ENCODE peak calls at places on chromosomes 11 and 22, in six cellular contexts. X is adrenal gland; S is colonic mucosa; E is naive thymus-derived CD4-positive, alpha-beta T cell; B is neural progenitor cell; J is lower lobe of right lung. P is an unnamed sample.

GRCh38 chr11:48080301-48080861 is 100.0 kb downstream of the PTPRJ start:
- DNase-seq in X (no peak), S (no peak), E (no peak), B (no peak), J (no peak), P (no peak)

GRCh38 chr22:28951969-28952521 is 68.7 kb downstream of the ZNRF3 start:
- DNase-seq in X (no peak), S (no peak), E (no peak), B (peak), J (no peak), P (peak)

GRCh38 chr22:34696557-34696956 is 369.4 kb upstream of the ISX start:
- DNase-seq in X (no peak), S (no peak), E (no peak), B (peak), J (no peak), P (no peak)

GRCh38 chr22:42623301-42623751 is 8.6 kb upstream of the POLDIP3 start:
- DNase-seq in X (no peak), S (peak), E (no peak), B (no peak), J (no peak), P (no peak)

GRCh38 chr22:39710380-39711117 is 140.0 kb downstream of the CACNA1I start:
- DNase-seq in X (peak), S (no peak), E (no peak), B (no peak), J (no peak), P (no peak)

GRCh38 chr11:29352273-29352672 is 664.6 kb downstream of the KCNA4 start:
- DNase-seq in X (no peak), S (no peak), E (no peak), B (peak), J (no peak), P (no peak)

GRCh38 chr22:48705159-48705916 is 1122.3 kb downstream of the BRD1 start:
- DNase-seq in X (no peak), S (no peak), E (no peak), B (peak), J (peak), P (no peak)

GRCh38 chr22:37442537-37442936 is 15.3 kb upstream of the ELFN2 start:
- DNase-seq in X (no peak), S (no peak), E (no peak), B (no peak), J (no peak), P (no peak)

GRCh38 chr22:27454807-27455450 is 346.6 kb downstream of the MN1 start:
- DNase-seq in X (no peak), S (no peak), E (no peak), B (no peak), J (no peak), P (no peak)

GRCh38 chr11:68214173-68215086 is 1.3 kb upstream of the KMT5B start:
- DNase-seq in X (peak), S (peak), E (no peak), B (peak), J (no peak), P (peak)

GRCh38 chr11:133041165-133041564 is 491.1 kb downstream of the OPCML start:
- DNase-seq in X (no peak), S (no peak), E (no peak), B (no peak), J (no peak), P (no peak)

GRCh38 chr22:37784829-37785495 is 22.8 kb upstream of the GCAT start:
- DNase-seq in X (no peak), S (peak), E (no peak), B (no peak), J (peak), P (peak)

GRCh38 chr22:32622004-32622761 is 147.6 kb downstream of the FBXO7 start:
- DNase-seq in X (peak), S (peak), E (no peak), B (peak), J (no peak), P (no peak)

GRCh38 chr11:68959465-68960298 is 21.1 kb downstream of the MRGPRD start:
- DNase-seq in X (no peak), S (no peak), E (no peak), B (no peak), J (peak), P (peak)

GRCh38 chr22:35749808-35750207 is 32.1 kb downstream of the APOL5 start:
- DNase-seq in X (no peak), S (no peak), E (no peak), B (no peak), J (no peak), P (no peak)

GRCh38 chr11:14058061-14058460 is 95.5 kb downstream of the SPON1 start:
- DNase-seq in X (no peak), S (no peak), E (no peak), B (no peak), J (no peak), P (no peak)

GRCh38 chr11:94010136-94010535 is 11.0 kb upstream of the HEPHL1 start:
- DNase-seq in X (no peak), S (no peak), E (no peak), B (no peak), J (no peak), P (no peak)

GRCh38 chr11:32198053-32198452 is 107.2 kb downstream of the RCN1 start:
- DNase-seq in X (no peak), S (no peak), E (no peak), B (peak), J (no peak), P (no peak)

GRCh38 chr11:77107950-77108349 is 5.3 kb downstream of the OMP start:
- DNase-seq in X (peak), S (peak), E (no peak), B (no peak), J (no peak), P (no peak)

GRCh38 chr11:720642-721346 is 14.8 kb downstream of the EPS8L2 start:
- DNase-seq in X (no peak), S (peak), E (peak), B (peak), J (no peak), P (peak)

GRCh38 chr11:118921929-118922744 is 3.6 kb downstream of the BCL9L start:
- DNase-seq in X (peak), S (peak), E (no peak), B (peak), J (peak), P (peak)

GRCh38 chr11:105507496-105508254 is 102.2 kb upstream of the GRIA4 start:
- DNase-seq in X (no peak), S (no peak), E (no peak), B (no peak), J (no peak), P (no peak)

GRCh38 chr11:68002943-68003845 is 703 bp downstream of the UNC93B1 start:
- DNase-seq in X (peak), S (peak), E (peak), B (peak), J (peak), P (no peak)

GRCh38 chr11:47593934-47594855 is at the start of gene C1QTNF4:
- DNase-seq in X (no peak), S (no peak), E (no peak), B (peak), J (no peak), P (peak)

GRCh38 chr11:112174789-112175595 is at the start of gene BCO2:
- DNase-seq in X (peak), S (peak), E (no peak), B (peak), J (peak), P (peak)

GRCh38 chr11:57277845-57278720 is 41.0 kb upstream of the APLNR start:
- DNase-seq in X (peak), S (peak), E (no peak), B (peak), J (peak), P (peak)

GRCh38 chr22:47295982-47296381 is 533.5 kb downstream of the TBC1D22A start:
- DNase-seq in X (peak), S (no peak), E (no peak), B (no peak), J (no peak), P (no peak)

GRCh38 chr11:69002743-69003231 is 10.3 kb downstream of the MRGPRF start:
- DNase-seq in X (no peak), S (peak), E (no peak), B (no peak), J (peak), P (no peak)

GRCh38 chr11:61054927-61055562 is 47.2 kb upstream of the CD5 start:
- DNase-seq in X (no peak), S (no peak), E (no peak), B (no peak), J (no peak), P (no peak)

GRCh38 chr11:123354371-123354770 is 75.7 kb upstream of the GRAMD1B start:
- DNase-seq in X (no peak), S (no peak), E (no peak), B (no peak), J (no peak), P (no peak)

GRCh38 chr11:119726150-119726553 is 2.8 kb downstream of the NECTIN1 start:
- DNase-seq in X (no peak), S (no peak), E (no peak), B (peak), J (no peak), P (no peak)

GRCh38 chr11:1478011-1478410 is 8.6 kb downstream of the MOB2 start:
- DNase-seq in X (no peak), S (no peak), E (no peak), B (no peak), J (peak), P (no peak)

GRCh38 chr22:22168190-22168940 is 76.2 kb upstream of the VPREB1 start:
- DNase-seq in X (no peak), S (no peak), E (peak), B (peak), J (no peak), P (no peak)

GRCh38 chr11:2687223-2687530 is 12.6 kb downstream of the KCNQ1OT1 start:
- DNase-seq in X (peak), S (no peak), E (no peak), B (no peak), J (no peak), P (no peak)

GRCh38 chr11:6531267-6531752 is 34.2 kb downstream of the DNHD1 start:
- DNase-seq in X (peak), S (no peak), E (peak), B (peak), J (no peak), P (peak)

GRCh38 chr22:41482319-41482935 is 13.5 kb downstream of the ACO2 start:
- DNase-seq in X (no peak), S (no peak), E (no peak), B (no peak), J (no peak), P (no peak)

GRCh38 chr11:90476442-90477007 is 253.7 kb upstream of the CHORDC1 start:
- DNase-seq in X (peak), S (no peak), E (no peak), B (peak), J (no peak), P (peak)

GRCh38 chr11:9231848-9232177 is 33.3 kb downstream of the DENND5A start:
- DNase-seq in X (no peak), S (no peak), E (peak), B (no peak), J (no peak), P (no peak)

DNA sequence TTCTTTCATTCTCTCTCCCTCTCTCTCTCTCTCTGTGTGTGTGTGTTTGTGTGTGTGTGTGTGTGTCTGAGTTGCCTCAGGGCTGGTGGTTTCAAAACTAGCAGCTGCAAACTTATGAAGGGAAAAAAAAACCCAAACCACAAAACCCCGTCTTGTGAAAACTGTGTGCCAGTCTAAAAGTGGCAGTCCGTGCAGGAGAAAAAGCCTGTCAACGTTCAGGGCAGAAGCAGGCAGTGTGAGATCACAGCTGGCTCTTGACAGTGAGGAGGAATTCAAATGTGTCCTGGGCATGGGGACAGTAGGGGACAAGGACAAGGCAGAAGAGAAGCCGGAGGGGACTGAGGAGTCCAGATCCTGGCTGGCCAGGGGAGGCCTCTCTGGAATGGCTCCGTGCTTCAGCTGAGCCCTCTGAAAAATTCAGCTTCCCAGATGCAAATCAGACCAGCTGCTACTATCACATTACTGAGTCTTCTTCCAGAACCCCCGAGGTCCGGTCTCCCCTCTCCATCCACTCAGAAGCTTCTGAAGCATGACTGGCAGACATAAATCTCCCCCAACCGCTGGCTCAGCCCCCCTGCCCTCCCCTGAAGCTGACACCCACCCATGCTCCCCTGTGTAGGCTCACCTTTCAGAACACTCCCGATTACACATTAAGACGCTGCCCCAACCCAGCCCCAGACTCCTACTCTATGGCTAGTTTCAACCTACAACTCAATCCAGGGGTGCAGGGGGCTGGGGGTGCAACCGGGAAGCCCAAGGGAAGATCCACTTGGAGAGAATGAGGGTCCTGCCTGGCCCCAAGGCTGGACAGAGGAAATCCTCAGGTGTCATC is 32.0 kb downstream of the FLI1 start:
- DNase-seq in X (no peak), S (no peak), E (peak), B (no peak), J (no peak), P (no peak)
- H3K4me3 ChIP-seq in X (no peak), S (no peak), E (peak), B (no peak), J (peak), P (no peak)

GRCh38 chr11:114042234-114042633 is 17.3 kb upstream of the ZBTB16 start:
- DNase-seq in X (no peak), S (no peak), E (no peak), B (no peak), J (no peak), P (no peak)
- H3K4me3 ChIP-seq in X (no peak), S (no peak), E (no peak), B (no peak), J (no peak), P (no peak)

DNA sequence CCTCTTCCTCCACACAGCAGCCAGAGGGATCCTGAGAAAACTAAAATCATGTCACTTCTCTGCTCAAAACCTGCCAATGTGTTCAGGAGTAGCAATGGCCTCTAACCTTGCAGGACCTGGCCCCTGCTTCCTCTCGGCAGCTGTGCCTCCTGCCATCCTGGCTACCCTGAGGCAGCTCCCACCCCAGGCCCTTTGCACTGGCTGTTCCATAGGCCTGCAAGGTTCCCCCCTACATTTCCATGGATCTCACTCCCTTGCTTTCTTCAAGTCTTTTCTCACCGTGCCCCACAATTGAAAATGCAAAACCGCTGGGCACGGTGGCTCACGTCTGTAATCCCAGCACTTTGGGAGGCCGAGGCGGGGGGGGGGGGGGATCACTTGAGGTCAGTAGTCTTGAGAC is 2.1 kb upstream of the STIP1 start:
- DNase-seq in X (no peak), S (no peak), E (no peak), B (no peak), J (no peak), P (no peak)
- H3K4me3 ChIP-seq in X (no peak), S (no peak), E (no peak), B (no peak), J (no peak), P (no peak)

GRCh38 chr11:114082415-114082748 is 22.9 kb downstream of the ZBTB16 start:
- DNase-seq in X (no peak), S (peak), E (no peak), B (no peak), J (no peak), P (no peak)
- H3K4me3 ChIP-seq in X (no peak), S (no peak), E (no peak), B (no peak), J (no peak), P (no peak)

DNA sequence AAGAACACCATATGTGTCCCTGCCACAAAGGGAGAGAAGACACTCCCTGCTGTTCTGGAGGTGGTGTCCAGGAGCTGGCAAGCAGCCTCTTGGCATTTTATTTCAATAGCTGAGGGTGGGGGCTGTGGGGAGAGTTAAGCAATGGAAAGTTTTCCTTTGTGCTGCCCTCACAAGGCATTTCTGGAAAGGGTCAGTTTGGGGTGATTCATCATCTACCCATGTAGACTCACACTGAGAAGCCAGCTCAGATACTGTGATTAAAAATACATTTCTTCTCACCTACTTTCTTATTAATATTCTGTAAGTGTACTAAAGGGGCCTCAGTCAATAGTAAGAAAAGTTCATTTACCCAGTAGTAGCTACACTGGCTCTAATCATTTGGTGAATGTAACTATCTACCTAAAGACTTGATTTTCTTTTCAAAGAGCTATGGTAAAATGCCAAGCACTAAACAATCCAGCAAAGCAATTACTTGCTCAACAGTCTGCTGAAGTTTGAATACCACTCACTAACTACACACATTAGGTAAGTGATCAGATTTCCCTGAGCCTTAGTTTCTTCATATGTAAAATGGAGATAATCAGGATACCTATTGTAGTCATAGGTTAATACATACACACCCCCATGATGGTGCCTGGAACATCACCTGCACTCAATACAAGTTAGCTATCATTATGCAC is 55.1 kb downstream of the SLC1A2 start:
- DNase-seq in X (peak), S (peak), E (no peak), B (peak), J (no peak), P (no peak)
- H3K4me3 ChIP-seq in X (no peak), S (no peak), E (no peak), B (no peak), J (no peak), P (no peak)

GRCh38 chr11:34356130-34356529 is 1.7 kb downstream of the ABTB2 start:
- DNase-seq in X (no peak), S (no peak), E (no peak), B (peak), J (no peak), P (peak)
- H3K4me3 ChIP-seq in X (no peak), S (peak), E (no peak), B (peak), J (peak), P (peak)

P was measured in WERI-Rb-1.